ENCODE peak calls at places on chromosomes 6 and 20, in nine cellular contexts. One of them, this sample, is unnamed.

GRCh38 chr20:42083280-42083679 is 465.1 kb upstream of the CHD6 start:
- DNase-seq in NCI-H345: no peak
- DNase-seq in HS-5: no peak
- DNase-seq in LoVo: no peak
- DNase-seq in psoas muscle: no peak
- DNase-seq in SJSA1: no peak
- DNase-seq in naive thymus-derived CD4-positive, alpha-beta T cell: no peak
- DNase-seq in Ammon's horn: no peak
- DNase-seq in HFF-Myc: no peak
- DNase-seq in this sample: no peak

GRCh38 chr6:165850434-165851019 is 187.5 kb upstream of the PDE10A start:
- DNase-seq in NCI-H345: peak
- DNase-seq in HS-5: no peak
- DNase-seq in LoVo: peak
- DNase-seq in psoas muscle: peak
- DNase-seq in SJSA1: no peak
- DNase-seq in naive thymus-derived CD4-positive, alpha-beta T cell: peak
- DNase-seq in Ammon's horn: peak
- DNase-seq in HFF-Myc: peak
- DNase-seq in this sample: peak

GRCh38 chr20:46009847-46010246 is 1.1 kb downstream of the MMP9 start:
- DNase-seq in NCI-H345: no peak
- DNase-seq in HS-5: no peak
- DNase-seq in LoVo: no peak
- DNase-seq in psoas muscle: no peak
- DNase-seq in SJSA1: no peak
- DNase-seq in naive thymus-derived CD4-positive, alpha-beta T cell: no peak
- DNase-seq in Ammon's horn: no peak
- DNase-seq in HFF-Myc: no peak
- DNase-seq in this sample: no peak

GRCh38 chr20:4469910-4470309 is 251.8 kb upstream of the PRND start:
- DNase-seq in NCI-H345: no peak
- DNase-seq in HS-5: no peak
- DNase-seq in LoVo: no peak
- DNase-seq in psoas muscle: no peak
- DNase-seq in SJSA1: no peak
- DNase-seq in naive thymus-derived CD4-positive, alpha-beta T cell: no peak
- DNase-seq in Ammon's horn: no peak
- DNase-seq in HFF-Myc: no peak
- DNase-seq in this sample: no peak

GRCh38 chr20:23644159-23644558 is 6.4 kb upstream of the CST3 start:
- DNase-seq in NCI-H345: no peak
- DNase-seq in HS-5: no peak
- DNase-seq in LoVo: no peak
- DNase-seq in psoas muscle: no peak
- DNase-seq in SJSA1: no peak
- DNase-seq in naive thymus-derived CD4-positive, alpha-beta T cell: no peak
- DNase-seq in Ammon's horn: no peak
- DNase-seq in HFF-Myc: no peak
- DNase-seq in this sample: no peak

GRCh38 chr20:58169441-58169840 is 59.0 kb downstream of the ANKRD60 start:
- DNase-seq in NCI-H345: no peak
- DNase-seq in HS-5: no peak
- DNase-seq in LoVo: no peak
- DNase-seq in psoas muscle: no peak
- DNase-seq in SJSA1: no peak
- DNase-seq in naive thymus-derived CD4-positive, alpha-beta T cell: no peak
- DNase-seq in Ammon's horn: no peak
- DNase-seq in HFF-Myc: peak
- DNase-seq in this sample: no peak

GRCh38 chr20:49987015-49987867 is 4.5 kb downstream of the SNAI1 start:
- DNase-seq in NCI-H345: no peak
- DNase-seq in HS-5: no peak
- DNase-seq in LoVo: no peak
- DNase-seq in psoas muscle: no peak
- DNase-seq in SJSA1: no peak
- DNase-seq in naive thymus-derived CD4-positive, alpha-beta T cell: no peak
- DNase-seq in Ammon's horn: no peak
- DNase-seq in HFF-Myc: no peak
- DNase-seq in this sample: no peak

GRCh38 chr20:2814587-2815051 is at the start of gene C20orf141:
- DNase-seq in NCI-H345: no peak
- DNase-seq in HS-5: peak
- DNase-seq in LoVo: peak
- DNase-seq in psoas muscle: peak
- DNase-seq in SJSA1: peak
- DNase-seq in naive thymus-derived CD4-positive, alpha-beta T cell: no peak
- DNase-seq in Ammon's horn: no peak
- DNase-seq in HFF-Myc: peak
- DNase-seq in this sample: no peak

GRCh38 chr20:25532015-25532751 is 53.1 kb downstream of the NINL start:
- DNase-seq in NCI-H345: no peak
- DNase-seq in HS-5: no peak
- DNase-seq in LoVo: no peak
- DNase-seq in psoas muscle: no peak
- DNase-seq in SJSA1: no peak
- DNase-seq in naive thymus-derived CD4-positive, alpha-beta T cell: no peak
- DNase-seq in Ammon's horn: peak
- DNase-seq in HFF-Myc: no peak
- DNase-seq in this sample: no peak

GRCh38 chr6:90891338-90891715 is 304.5 kb upstream of the MAP3K7 start:
- DNase-seq in NCI-H345: no peak
- DNase-seq in HS-5: no peak
- DNase-seq in LoVo: no peak
- DNase-seq in psoas muscle: no peak
- DNase-seq in SJSA1: no peak
- DNase-seq in naive thymus-derived CD4-positive, alpha-beta T cell: no peak
- DNase-seq in Ammon's horn: peak
- DNase-seq in HFF-Myc: no peak
- DNase-seq in this sample: no peak

GRCh38 chr20:25083773-25084615 is 2.1 kb upstream of the VSX1 start:
- DNase-seq in NCI-H345: no peak
- DNase-seq in HS-5: no peak
- DNase-seq in LoVo: no peak
- DNase-seq in psoas muscle: peak
- DNase-seq in SJSA1: peak
- DNase-seq in naive thymus-derived CD4-positive, alpha-beta T cell: peak
- DNase-seq in Ammon's horn: no peak
- DNase-seq in HFF-Myc: no peak
- DNase-seq in this sample: no peak

GRCh38 chr6:39100358-39100757 is 14.6 kb downstream of the SAYSD1 start:
- DNase-seq in NCI-H345: no peak
- DNase-seq in HS-5: no peak
- DNase-seq in LoVo: no peak
- DNase-seq in psoas muscle: no peak
- DNase-seq in SJSA1: no peak
- DNase-seq in naive thymus-derived CD4-positive, alpha-beta T cell: peak
- DNase-seq in Ammon's horn: no peak
- DNase-seq in HFF-Myc: no peak
- DNase-seq in this sample: no peak

GRCh38 chr20:32229351-32229750 is 21.7 kb downstream of the POFUT1 start:
- DNase-seq in NCI-H345: no peak
- DNase-seq in HS-5: no peak
- DNase-seq in LoVo: peak
- DNase-seq in psoas muscle: no peak
- DNase-seq in SJSA1: no peak
- DNase-seq in naive thymus-derived CD4-positive, alpha-beta T cell: no peak
- DNase-seq in Ammon's horn: no peak
- DNase-seq in HFF-Myc: no peak
- DNase-seq in this sample: no peak

GRCh38 chr6:35056952-35057351 is 84.2 kb downstream of the TCP11 start:
- DNase-seq in NCI-H345: no peak
- DNase-seq in HS-5: no peak
- DNase-seq in LoVo: no peak
- DNase-seq in psoas muscle: no peak
- DNase-seq in SJSA1: no peak
- DNase-seq in naive thymus-derived CD4-positive, alpha-beta T cell: no peak
- DNase-seq in Ammon's horn: no peak
- DNase-seq in HFF-Myc: no peak
- DNase-seq in this sample: no peak

GRCh38 chr6:158251565-158251964 is 60.7 kb upstream of the TULP4 start:
- DNase-seq in NCI-H345: no peak
- DNase-seq in HS-5: no peak
- DNase-seq in LoVo: no peak
- DNase-seq in psoas muscle: no peak
- DNase-seq in SJSA1: no peak
- DNase-seq in naive thymus-derived CD4-positive, alpha-beta T cell: no peak
- DNase-seq in Ammon's horn: no peak
- DNase-seq in HFF-Myc: no peak
- DNase-seq in this sample: no peak

GRCh38 chr20:52105045-52105572 is 86.5 kb downstream of the ZFP64 start:
- DNase-seq in NCI-H345: peak
- DNase-seq in HS-5: peak
- DNase-seq in LoVo: peak
- DNase-seq in psoas muscle: no peak
- DNase-seq in SJSA1: no peak
- DNase-seq in naive thymus-derived CD4-positive, alpha-beta T cell: no peak
- DNase-seq in Ammon's horn: no peak
- DNase-seq in HFF-Myc: no peak
- DNase-seq in this sample: no peak

GRCh38 chr20:32554965-32555289 is 30.2 kb downstream of the NOL4L start:
- DNase-seq in NCI-H345: no peak
- DNase-seq in HS-5: no peak
- DNase-seq in LoVo: no peak
- DNase-seq in psoas muscle: no peak
- DNase-seq in SJSA1: no peak
- DNase-seq in naive thymus-derived CD4-positive, alpha-beta T cell: no peak
- DNase-seq in Ammon's horn: no peak
- DNase-seq in HFF-Myc: no peak
- DNase-seq in this sample: no peak

GRCh38 chr20:52577696-52578095 is 386.1 kb upstream of the ZFP64 start:
- DNase-seq in NCI-H345: no peak
- DNase-seq in HS-5: no peak
- DNase-seq in LoVo: no peak
- DNase-seq in psoas muscle: no peak
- DNase-seq in SJSA1: no peak
- DNase-seq in naive thymus-derived CD4-positive, alpha-beta T cell: no peak
- DNase-seq in Ammon's horn: no peak
- DNase-seq in HFF-Myc: no peak
- DNase-seq in this sample: no peak

GRCh38 chr20:577167-577791 is 32.8 kb downstream of the TCF15 start:
- DNase-seq in NCI-H345: no peak
- DNase-seq in HS-5: no peak
- DNase-seq in LoVo: no peak
- DNase-seq in psoas muscle: no peak
- DNase-seq in SJSA1: no peak
- DNase-seq in naive thymus-derived CD4-positive, alpha-beta T cell: no peak
- DNase-seq in Ammon's horn: no peak
- DNase-seq in HFF-Myc: peak
- DNase-seq in this sample: no peak

GRCh38 chr6:9482030-9482731 is 932.7 kb downstream of the TFAP2A start:
- DNase-seq in NCI-H345: no peak
- DNase-seq in HS-5: peak
- DNase-seq in LoVo: peak
- DNase-seq in psoas muscle: no peak
- DNase-seq in SJSA1: peak
- DNase-seq in naive thymus-derived CD4-positive, alpha-beta T cell: no peak
- DNase-seq in Ammon's horn: peak
- DNase-seq in HFF-Myc: peak
- DNase-seq in this sample: no peak

GRCh38 chr6:101208152-101208551 is 185.4 kb upstream of the GRIK2 start:
- DNase-seq in NCI-H345: no peak
- DNase-seq in HS-5: no peak
- DNase-seq in LoVo: peak
- DNase-seq in psoas muscle: no peak
- DNase-seq in SJSA1: no peak
- DNase-seq in naive thymus-derived CD4-positive, alpha-beta T cell: no peak
- DNase-seq in Ammon's horn: no peak
- DNase-seq in HFF-Myc: no peak
- DNase-seq in this sample: no peak

GRCh38 chr6:11370191-11371018 is 137.9 kb upstream of the NEDD9 start:
- DNase-seq in NCI-H345: no peak
- DNase-seq in HS-5: no peak
- DNase-seq in LoVo: no peak
- DNase-seq in psoas muscle: no peak
- DNase-seq in SJSA1: no peak
- DNase-seq in naive thymus-derived CD4-positive, alpha-beta T cell: no peak
- DNase-seq in Ammon's horn: no peak
- DNase-seq in HFF-Myc: no peak
- DNase-seq in this sample: no peak

GRCh38 chr6:132719736-132720448 is 6.0 kb upstream of the VNN1 start:
- DNase-seq in NCI-H345: no peak
- DNase-seq in HS-5: no peak
- DNase-seq in LoVo: no peak
- DNase-seq in psoas muscle: no peak
- DNase-seq in SJSA1: no peak
- DNase-seq in naive thymus-derived CD4-positive, alpha-beta T cell: no peak
- DNase-seq in Ammon's horn: no peak
- DNase-seq in HFF-Myc: no peak
- DNase-seq in this sample: no peak

GRCh38 chr6:43774776-43775583 is 5.0 kb downstream of the VEGFA start:
- DNase-seq in NCI-H345: peak
- DNase-seq in HS-5: peak
- DNase-seq in LoVo: peak
- DNase-seq in psoas muscle: peak
- DNase-seq in SJSA1: peak
- DNase-seq in naive thymus-derived CD4-positive, alpha-beta T cell: no peak
- DNase-seq in Ammon's horn: peak
- DNase-seq in HFF-Myc: no peak
- DNase-seq in this sample: peak

GRCh38 chr6:145734486-145735355 is 599 bp downstream of the EPM2A start:
- DNase-seq in NCI-H345: peak
- DNase-seq in HS-5: peak
- DNase-seq in LoVo: peak
- DNase-seq in psoas muscle: peak
- DNase-seq in SJSA1: peak
- DNase-seq in naive thymus-derived CD4-positive, alpha-beta T cell: peak
- DNase-seq in Ammon's horn: peak
- DNase-seq in HFF-Myc: peak
- DNase-seq in this sample: peak

GRCh38 chr6:98547151-98547550 is 287.2 kb upstream of the POU3F2 start:
- DNase-seq in NCI-H345: no peak
- DNase-seq in HS-5: no peak
- DNase-seq in LoVo: no peak
- DNase-seq in psoas muscle: no peak
- DNase-seq in SJSA1: no peak
- DNase-seq in naive thymus-derived CD4-positive, alpha-beta T cell: no peak
- DNase-seq in Ammon's horn: no peak
- DNase-seq in HFF-Myc: no peak
- DNase-seq in this sample: no peak